ENCODE peak calls at places on chromosome 4, in ten cellular contexts. One of them, this sample, is unnamed.

GRCh38 chr4:84852081-84852480 is 114.4 kb downstream of the WDFY3 start:
- DNase-seq in retina: no peak
- DNase-seq in K562: no peak
- DNase-seq in T-helper 9 cell: no peak
- DNase-seq in NCI-H2081: no peak
- DNase-seq in right lobe of liver: no peak
- DNase-seq in foreskin fibroblast: peak
- DNase-seq in iPS-NIHi11: no peak
- DNase-seq in AML-193: no peak
- DNase-seq in AG08396: no peak
- DNase-seq in this sample: no peak

GRCh38 chr4:144754562-144755410 is 108.8 kb downstream of the HHIP start:
- DNase-seq in iPS-NIHi11: peak
- DNase-seq in NCI-H2081: peak
- DNase-seq in K562: no peak
- DNase-seq in retina: no peak
- DNase-seq in T-helper 9 cell: no peak
- DNase-seq in right lobe of liver: no peak
- DNase-seq in foreskin fibroblast: peak
- DNase-seq in AG08396: peak
- DNase-seq in AML-193: no peak
- DNase-seq in this sample: no peak

GRCh38 chr4:111406036-111406435 is 739.2 kb upstream of the FAM241A start:
- DNase-seq in T-helper 9 cell: no peak
- DNase-seq in AML-193: no peak
- DNase-seq in right lobe of liver: no peak
- DNase-seq in retina: no peak
- DNase-seq in iPS-NIHi11: no peak
- DNase-seq in foreskin fibroblast: no peak
- DNase-seq in NCI-H2081: no peak
- DNase-seq in AG08396: no peak
- DNase-seq in K562: no peak
- DNase-seq in this sample: no peak

GRCh38 chr4:84939111-84939510 is 27.4 kb downstream of the WDFY3 start:
- DNase-seq in T-helper 9 cell: no peak
- DNase-seq in right lobe of liver: no peak
- DNase-seq in AML-193: no peak
- DNase-seq in K562: no peak
- DNase-seq in NCI-H2081: no peak
- DNase-seq in foreskin fibroblast: no peak
- DNase-seq in retina: no peak
- DNase-seq in AG08396: no peak
- DNase-seq in iPS-NIHi11: no peak
- DNase-seq in this sample: no peak

GRCh38 chr4:119788334-119789266 is 160.0 kb upstream of the PDE5A start:
- DNase-seq in foreskin fibroblast: no peak
- DNase-seq in right lobe of liver: no peak
- DNase-seq in T-helper 9 cell: no peak
- DNase-seq in AML-193: no peak
- DNase-seq in AG08396: no peak
- DNase-seq in retina: no peak
- DNase-seq in K562: no peak
- DNase-seq in iPS-NIHi11: no peak
- DNase-seq in NCI-H2081: no peak
- DNase-seq in this sample: no peak

GRCh38 chr4:149972407-149972806 is 105.8 kb upstream of the DCLK2 start:
- DNase-seq in right lobe of liver: no peak
- DNase-seq in AG08396: no peak
- DNase-seq in retina: no peak
- DNase-seq in AML-193: no peak
- DNase-seq in foreskin fibroblast: no peak
- DNase-seq in iPS-NIHi11: no peak
- DNase-seq in T-helper 9 cell: no peak
- DNase-seq in K562: no peak
- DNase-seq in NCI-H2081: no peak
- DNase-seq in this sample: no peak

GRCh38 chr4:105236202-105236916 is 89.7 kb downstream of the TET2 start:
- DNase-seq in right lobe of liver: no peak
- DNase-seq in AG08396: no peak
- DNase-seq in foreskin fibroblast: no peak
- DNase-seq in retina: no peak
- DNase-seq in K562: no peak
- DNase-seq in iPS-NIHi11: no peak
- DNase-seq in AML-193: no peak
- DNase-seq in T-helper 9 cell: no peak
- DNase-seq in NCI-H2081: no peak
- DNase-seq in this sample: no peak

GRCh38 chr4:182600836-182601235 is 316.4 kb downstream of the DCTD start:
- DNase-seq in AG08396: no peak
- DNase-seq in T-helper 9 cell: no peak
- DNase-seq in retina: no peak
- DNase-seq in foreskin fibroblast: no peak
- DNase-seq in K562: no peak
- DNase-seq in right lobe of liver: no peak
- DNase-seq in AML-193: no peak
- DNase-seq in iPS-NIHi11: no peak
- DNase-seq in NCI-H2081: no peak
- DNase-seq in this sample: no peak

GRCh38 chr4:121801715-121802075 is 572 bp downstream of the EXOSC9 start:
- DNase-seq in AML-193: peak
- DNase-seq in iPS-NIHi11: no peak
- DNase-seq in K562: no peak
- DNase-seq in AG08396: no peak
- DNase-seq in right lobe of liver: no peak
- DNase-seq in foreskin fibroblast: no peak
- DNase-seq in NCI-H2081: no peak
- DNase-seq in T-helper 9 cell: no peak
- DNase-seq in retina: peak
- DNase-seq in this sample: no peak

GRCh38 chr4:86543080-86543479 is 51.0 kb upstream of the PTPN13 start:
- DNase-seq in NCI-H2081: no peak
- DNase-seq in AG08396: no peak
- DNase-seq in K562: no peak
- DNase-seq in iPS-NIHi11: no peak
- DNase-seq in AML-193: no peak
- DNase-seq in foreskin fibroblast: no peak
- DNase-seq in right lobe of liver: no peak
- DNase-seq in retina: no peak
- DNase-seq in T-helper 9 cell: no peak
- DNase-seq in this sample: no peak

GRCh38 chr4:165698272-165698671 is 174.8 kb upstream of the TLL1 start:
- DNase-seq in AG08396: no peak
- DNase-seq in AML-193: no peak
- DNase-seq in retina: no peak
- DNase-seq in T-helper 9 cell: no peak
- DNase-seq in iPS-NIHi11: no peak
- DNase-seq in NCI-H2081: no peak
- DNase-seq in right lobe of liver: no peak
- DNase-seq in K562: no peak
- DNase-seq in foreskin fibroblast: no peak
- DNase-seq in this sample: no peak

GRCh38 chr4:98778206-98778605 is 119.8 kb upstream of the TSPAN5 start:
- DNase-seq in AG08396: peak
- DNase-seq in NCI-H2081: no peak
- DNase-seq in foreskin fibroblast: peak
- DNase-seq in iPS-NIHi11: no peak
- DNase-seq in K562: no peak
- DNase-seq in AML-193: no peak
- DNase-seq in T-helper 9 cell: no peak
- DNase-seq in retina: no peak
- DNase-seq in right lobe of liver: peak
- DNase-seq in this sample: no peak

GRCh38 chr4:127071443-127071842 is 561.3 kb upstream of the INTU start:
- DNase-seq in K562: no peak
- DNase-seq in NCI-H2081: no peak
- DNase-seq in iPS-NIHi11: no peak
- DNase-seq in AML-193: no peak
- DNase-seq in retina: no peak
- DNase-seq in T-helper 9 cell: no peak
- DNase-seq in foreskin fibroblast: no peak
- DNase-seq in AG08396: no peak
- DNase-seq in right lobe of liver: no peak
- DNase-seq in this sample: no peak